ENCODE peak calls at places on chromosomes 11 and 22, in nine cellular contexts. One of them, this sample, is unnamed.

GRCh38 chr11:23732026-23732425 is 764.8 kb upstream of the LUZP2 start:
- DNase-seq in adrenal gland: no peak
- DNase-seq in colonic mucosa: no peak
- DNase-seq in fibroblast of pulmonary artery: peak
- DNase-seq in neural crest cell: no peak
- DNase-seq in tibial nerve: no peak
- DNase-seq in breast epithelium: no peak
- DNase-seq in IMR-90: peak
- DNase-seq in bronchial epithelial cell: no peak
- DNase-seq in this sample: no peak

GRCh38 chr22:17369553-17370035 is 334 bp downstream of the CECR2 start:
- DNase-seq in adrenal gland: no peak
- DNase-seq in colonic mucosa: no peak
- DNase-seq in fibroblast of pulmonary artery: peak
- DNase-seq in neural crest cell: peak
- DNase-seq in tibial nerve: no peak
- DNase-seq in breast epithelium: no peak
- DNase-seq in IMR-90: no peak
- DNase-seq in bronchial epithelial cell: no peak
- DNase-seq in this sample: no peak

GRCh38 chr11:33290319-33290718 is 33.1 kb downstream of the HIPK3 start:
- DNase-seq in adrenal gland: no peak
- DNase-seq in colonic mucosa: no peak
- DNase-seq in fibroblast of pulmonary artery: no peak
- DNase-seq in neural crest cell: no peak
- DNase-seq in tibial nerve: no peak
- DNase-seq in breast epithelium: no peak
- DNase-seq in IMR-90: no peak
- DNase-seq in bronchial epithelial cell: no peak
- DNase-seq in this sample: no peak

GRCh38 chr11:106456651-106457050 is 379.2 kb downstream of the AASDHPPT start:
- DNase-seq in adrenal gland: no peak
- DNase-seq in colonic mucosa: no peak
- DNase-seq in fibroblast of pulmonary artery: no peak
- DNase-seq in neural crest cell: no peak
- DNase-seq in tibial nerve: no peak
- DNase-seq in breast epithelium: no peak
- DNase-seq in IMR-90: peak
- DNase-seq in bronchial epithelial cell: peak
- DNase-seq in this sample: peak

GRCh38 chr11:14789879-14790484 is 102.0 kb downstream of the CYP2R1 start:
- DNase-seq in adrenal gland: no peak
- DNase-seq in colonic mucosa: no peak
- DNase-seq in fibroblast of pulmonary artery: peak
- DNase-seq in neural crest cell: no peak
- DNase-seq in tibial nerve: no peak
- DNase-seq in breast epithelium: no peak
- DNase-seq in IMR-90: peak
- DNase-seq in bronchial epithelial cell: peak
- DNase-seq in this sample: peak

GRCh38 chr22:38832005-38832978 is 11.5 kb downstream of the NPTXR start:
- DNase-seq in adrenal gland: no peak
- DNase-seq in colonic mucosa: no peak
- DNase-seq in fibroblast of pulmonary artery: no peak
- DNase-seq in neural crest cell: no peak
- DNase-seq in tibial nerve: no peak
- DNase-seq in breast epithelium: no peak
- DNase-seq in IMR-90: no peak
- DNase-seq in bronchial epithelial cell: no peak
- DNase-seq in this sample: no peak

GRCh38 chr11:27571151-27571840 is 64.7 kb upstream of the LIN7C start:
- DNase-seq in adrenal gland: no peak
- DNase-seq in colonic mucosa: no peak
- DNase-seq in fibroblast of pulmonary artery: peak
- DNase-seq in neural crest cell: no peak
- DNase-seq in tibial nerve: no peak
- DNase-seq in breast epithelium: no peak
- DNase-seq in IMR-90: peak
- DNase-seq in bronchial epithelial cell: no peak
- DNase-seq in this sample: no peak

GRCh38 chr22:17706451-17706900 is 67.8 kb downstream of the BID start:
- DNase-seq in adrenal gland: peak
- DNase-seq in colonic mucosa: peak
- DNase-seq in fibroblast of pulmonary artery: peak
- DNase-seq in neural crest cell: no peak
- DNase-seq in tibial nerve: peak
- DNase-seq in breast epithelium: no peak
- DNase-seq in IMR-90: peak
- DNase-seq in bronchial epithelial cell: peak
- DNase-seq in this sample: peak

GRCh38 chr22:32606181-32606580 is 131.6 kb downstream of the FBXO7 start:
- DNase-seq in adrenal gland: no peak
- DNase-seq in colonic mucosa: no peak
- DNase-seq in fibroblast of pulmonary artery: no peak
- DNase-seq in neural crest cell: no peak
- DNase-seq in tibial nerve: no peak
- DNase-seq in breast epithelium: no peak
- DNase-seq in IMR-90: no peak
- DNase-seq in bronchial epithelial cell: no peak
- DNase-seq in this sample: no peak

GRCh38 chr11:1500466-1501420 is 14.2 kb upstream of the MOB2 start:
- DNase-seq in adrenal gland: no peak
- DNase-seq in colonic mucosa: no peak
- DNase-seq in fibroblast of pulmonary artery: no peak
- DNase-seq in neural crest cell: no peak
- DNase-seq in tibial nerve: no peak
- DNase-seq in breast epithelium: no peak
- DNase-seq in IMR-90: no peak
- DNase-seq in bronchial epithelial cell: no peak
- DNase-seq in this sample: no peak

GRCh38 chr22:20591660-20592310 is 84.4 kb downstream of the MED15 start:
- DNase-seq in adrenal gland: no peak
- DNase-seq in colonic mucosa: no peak
- DNase-seq in fibroblast of pulmonary artery: no peak
- DNase-seq in neural crest cell: no peak
- DNase-seq in tibial nerve: no peak
- DNase-seq in breast epithelium: no peak
- DNase-seq in IMR-90: peak
- DNase-seq in bronchial epithelial cell: peak
- DNase-seq in this sample: no peak

GRCh38 chr22:30646518-30647160 is 11.1 kb downstream of the SLC35E4 start:
- DNase-seq in adrenal gland: no peak
- DNase-seq in colonic mucosa: no peak
- DNase-seq in fibroblast of pulmonary artery: no peak
- DNase-seq in neural crest cell: no peak
- DNase-seq in tibial nerve: no peak
- DNase-seq in breast epithelium: no peak
- DNase-seq in IMR-90: no peak
- DNase-seq in bronchial epithelial cell: no peak
- DNase-seq in this sample: no peak

GRCh38 chr11:62601114-62601363 is 626 bp downstream of the MTA2 start:
- DNase-seq in adrenal gland: peak
- DNase-seq in colonic mucosa: peak
- DNase-seq in fibroblast of pulmonary artery: peak
- DNase-seq in neural crest cell: no peak
- DNase-seq in tibial nerve: no peak
- DNase-seq in breast epithelium: no peak
- DNase-seq in IMR-90: no peak
- DNase-seq in bronchial epithelial cell: no peak
- DNase-seq in this sample: peak

GRCh38 chr11:115168229-115168671 is 336.0 kb downstream of the CADM1 start:
- DNase-seq in adrenal gland: peak
- DNase-seq in colonic mucosa: no peak
- DNase-seq in fibroblast of pulmonary artery: no peak
- DNase-seq in neural crest cell: no peak
- DNase-seq in tibial nerve: no peak
- DNase-seq in breast epithelium: no peak
- DNase-seq in IMR-90: no peak
- DNase-seq in bronchial epithelial cell: peak
- DNase-seq in this sample: peak

GRCh38 chr11:66691311-66691980 is 13.8 kb upstream of the RBM4B start:
- DNase-seq in adrenal gland: peak
- DNase-seq in colonic mucosa: no peak
- DNase-seq in fibroblast of pulmonary artery: no peak
- DNase-seq in neural crest cell: no peak
- DNase-seq in tibial nerve: no peak
- DNase-seq in breast epithelium: no peak
- DNase-seq in IMR-90: no peak
- DNase-seq in bronchial epithelial cell: no peak
- DNase-seq in this sample: no peak

GRCh38 chr22:37657590-37658132 is 862 bp upstream of the PDXP start:
- DNase-seq in adrenal gland: no peak
- DNase-seq in colonic mucosa: no peak
- DNase-seq in fibroblast of pulmonary artery: no peak
- DNase-seq in neural crest cell: no peak
- DNase-seq in tibial nerve: no peak
- DNase-seq in breast epithelium: no peak
- DNase-seq in IMR-90: peak
- DNase-seq in bronchial epithelial cell: peak
- DNase-seq in this sample: no peak

GRCh38 chr11:97743205-97743742 is 1277.5 kb upstream of the CNTN5 start:
- DNase-seq in adrenal gland: no peak
- DNase-seq in colonic mucosa: no peak
- DNase-seq in fibroblast of pulmonary artery: peak
- DNase-seq in neural crest cell: no peak
- DNase-seq in tibial nerve: no peak
- DNase-seq in breast epithelium: no peak
- DNase-seq in IMR-90: peak
- DNase-seq in bronchial epithelial cell: peak
- DNase-seq in this sample: peak

GRCh38 chr22:43828711-43829447 is 16.8 kb upstream of the EFCAB6 start:
- DNase-seq in adrenal gland: no peak
- DNase-seq in colonic mucosa: peak
- DNase-seq in fibroblast of pulmonary artery: peak
- DNase-seq in neural crest cell: no peak
- DNase-seq in tibial nerve: peak
- DNase-seq in breast epithelium: peak
- DNase-seq in IMR-90: peak
- DNase-seq in bronchial epithelial cell: no peak
- DNase-seq in this sample: no peak

GRCh38 chr22:50059185-50059880 is 1.2 kb upstream of the TTLL8 start:
- DNase-seq in adrenal gland: no peak
- DNase-seq in colonic mucosa: no peak
- DNase-seq in fibroblast of pulmonary artery: peak
- DNase-seq in neural crest cell: peak
- DNase-seq in tibial nerve: no peak
- DNase-seq in breast epithelium: no peak
- DNase-seq in IMR-90: peak
- DNase-seq in bronchial epithelial cell: no peak
- DNase-seq in this sample: peak
- TF ChIP-seq CTCF in adrenal gland: no peak
- TF ChIP-seq CTCF in colonic mucosa: no peak
- TF ChIP-seq CTCF in fibroblast of pulmonary artery: peak
- TF ChIP-seq CTCF in neural crest cell: peak
- TF ChIP-seq CTCF in tibial nerve: no peak
- TF ChIP-seq CTCF in breast epithelium: no peak
- TF ChIP-seq CTCF in IMR-90: peak
- TF ChIP-seq CTCF in bronchial epithelial cell: no peak
- TF ChIP-seq CTCF in this sample: no peak

GRCh38 chr11:8779107-8779506 is 96.5 kb downstream of the RPL27A start:
- DNase-seq in adrenal gland: no peak
- DNase-seq in colonic mucosa: no peak
- DNase-seq in fibroblast of pulmonary artery: no peak
- DNase-seq in neural crest cell: no peak
- DNase-seq in tibial nerve: no peak
- DNase-seq in breast epithelium: no peak
- DNase-seq in IMR-90: no peak
- DNase-seq in bronchial epithelial cell: peak
- DNase-seq in this sample: no peak
- TF ChIP-seq CTCF in adrenal gland: no peak
- TF ChIP-seq CTCF in colonic mucosa: no peak
- TF ChIP-seq CTCF in fibroblast of pulmonary artery: no peak
- TF ChIP-seq CTCF in neural crest cell: no peak
- TF ChIP-seq CTCF in tibial nerve: no peak
- TF ChIP-seq CTCF in breast epithelium: no peak
- TF ChIP-seq CTCF in IMR-90: no peak
- TF ChIP-seq CTCF in bronchial epithelial cell: no peak
- TF ChIP-seq CTCF in this sample: no peak

GRCh38 chr11:87256694-87257340 is 219.1 kb downstream of the TMEM135 start:
- DNase-seq in adrenal gland: no peak
- DNase-seq in colonic mucosa: no peak
- DNase-seq in fibroblast of pulmonary artery: no peak
- DNase-seq in neural crest cell: no peak
- DNase-seq in tibial nerve: no peak
- DNase-seq in breast epithelium: no peak
- DNase-seq in IMR-90: peak
- DNase-seq in bronchial epithelial cell: no peak
- DNase-seq in this sample: no peak

GRCh38 chr11:87252869-87253268 is 215.1 kb downstream of the TMEM135 start:
- DNase-seq in adrenal gland: no peak
- DNase-seq in colonic mucosa: no peak
- DNase-seq in fibroblast of pulmonary artery: no peak
- DNase-seq in neural crest cell: no peak
- DNase-seq in tibial nerve: no peak
- DNase-seq in breast epithelium: no peak
- DNase-seq in IMR-90: peak
- DNase-seq in bronchial epithelial cell: peak
- DNase-seq in this sample: no peak

GRCh38 chr11:87258171-87258833 is 220.6 kb downstream of the TMEM135 start:
- DNase-seq in adrenal gland: no peak
- DNase-seq in colonic mucosa: no peak
- DNase-seq in fibroblast of pulmonary artery: no peak
- DNase-seq in neural crest cell: no peak
- DNase-seq in tibial nerve: no peak
- DNase-seq in breast epithelium: no peak
- DNase-seq in IMR-90: no peak
- DNase-seq in bronchial epithelial cell: no peak
- DNase-seq in this sample: no peak

GRCh38 chr11:87254582-87254981 is 216.8 kb downstream of the TMEM135 start:
- DNase-seq in adrenal gland: no peak
- DNase-seq in colonic mucosa: no peak
- DNase-seq in fibroblast of pulmonary artery: no peak
- DNase-seq in neural crest cell: no peak
- DNase-seq in tibial nerve: no peak
- DNase-seq in breast epithelium: no peak
- DNase-seq in IMR-90: no peak
- DNase-seq in bronchial epithelial cell: no peak
- DNase-seq in this sample: no peak

DNA sequence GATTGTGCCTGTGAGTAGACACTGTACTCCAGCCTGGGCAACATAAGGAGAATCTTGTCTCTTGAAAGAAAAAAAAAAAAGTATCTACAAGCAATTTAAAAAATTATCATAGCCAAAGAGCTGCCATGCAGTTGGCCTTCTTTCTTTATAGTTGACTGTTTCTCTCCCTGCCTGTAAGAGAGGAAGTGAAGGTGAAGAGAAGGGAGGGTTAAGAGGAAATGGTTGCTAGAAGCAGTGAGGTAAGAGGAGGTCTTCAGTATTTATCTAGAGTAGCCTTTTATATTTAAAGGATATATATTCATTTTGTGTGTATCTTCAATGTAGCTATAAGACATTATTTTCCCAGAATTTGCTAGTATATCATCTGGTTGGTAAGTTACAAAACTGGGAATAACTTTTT is 217.9 kb downstream of the TMEM135 start:
- DNase-seq in adrenal gland: no peak
- DNase-seq in colonic mucosa: no peak
- DNase-seq in fibroblast of pulmonary artery: no peak
- DNase-seq in neural crest cell: no peak
- DNase-seq in tibial nerve: no peak
- DNase-seq in breast epithelium: no peak
- DNase-seq in IMR-90: no peak
- DNase-seq in bronchial epithelial cell: no peak
- DNase-seq in this sample: no peak
- TF ChIP-seq CTCF in adrenal gland: no peak
- TF ChIP-seq CTCF in colonic mucosa: no peak
- TF ChIP-seq CTCF in fibroblast of pulmonary artery: no peak
- TF ChIP-seq CTCF in neural crest cell: no peak
- TF ChIP-seq CTCF in tibial nerve: no peak
- TF ChIP-seq CTCF in breast epithelium: no peak
- TF ChIP-seq CTCF in IMR-90: no peak
- TF ChIP-seq CTCF in bronchial epithelial cell: no peak
- TF ChIP-seq CTCF in this sample: no peak

GRCh38 chr11:74170694-74171629 is at the start of the genes C2CD3 and PPME1:
- DNase-seq in adrenal gland: peak
- DNase-seq in colonic mucosa: peak
- DNase-seq in fibroblast of pulmonary artery: peak
- DNase-seq in neural crest cell: peak
- DNase-seq in tibial nerve: peak
- DNase-seq in breast epithelium: peak
- DNase-seq in IMR-90: peak
- DNase-seq in bronchial epithelial cell: peak
- DNase-seq in this sample: peak
- TF ChIP-seq CTCF in adrenal gland: no peak
- TF ChIP-seq CTCF in colonic mucosa: no peak
- TF ChIP-seq CTCF in fibroblast of pulmonary artery: peak
- TF ChIP-seq CTCF in neural crest cell: peak
- TF ChIP-seq CTCF in tibial nerve: peak
- TF ChIP-seq CTCF in breast epithelium: no peak
- TF ChIP-seq CTCF in IMR-90: peak
- TF ChIP-seq CTCF in bronchial epithelial cell: peak
- TF ChIP-seq CTCF in this sample: peak

This sample was measured in MCF 10A.